ENCODE peak calls at places on chromosomes 12 and 14, in eight cellular contexts. One of them, this sample, is unnamed.

GRCh38 chr12:119804011-119804641 is 73.0 kb downstream of the CIT start:
- DNase-seq in SK-N-SH: peak; percentile 86
- DNase-seq in RWPE1: peak; percentile 75
- DNase-seq in GM12878: no peak
- DNase-seq in DND-41: no peak
- DNase-seq in choroid plexus epithelial cell: peak; percentile 54
- DNase-seq in OCI-LY7: no peak
- DNase-seq in fibroblast of mammary gland: peak; percentile 69
- DNase-seq in this sample: peak; percentile 6

GRCh38 chr12:12333407-12333831 is 16.6 kb downstream of the MANSC1 start:
- DNase-seq in SK-N-SH: no peak
- DNase-seq in RWPE1: no peak
- DNase-seq in GM12878: no peak
- DNase-seq in DND-41: peak; percentile 30
- DNase-seq in choroid plexus epithelial cell: peak; percentile 52
- DNase-seq in OCI-LY7: no peak
- DNase-seq in fibroblast of mammary gland: no peak
- DNase-seq in this sample: peak; percentile 60

GRCh38 chr14:46048127-46048526 is 603.5 kb downstream of the RPL10L start:
- DNase-seq in SK-N-SH: peak; percentile 1
- DNase-seq in RWPE1: peak; percentile 7
- DNase-seq in GM12878: peak; percentile 3
- DNase-seq in DND-41: no peak
- DNase-seq in choroid plexus epithelial cell: peak; percentile 20
- DNase-seq in OCI-LY7: peak; percentile 7
- DNase-seq in fibroblast of mammary gland: peak; percentile 46
- DNase-seq in this sample: peak; percentile 19

GRCh38 chr14:39272918-39273317 is 39.2 kb downstream of the MIA2 start:
- DNase-seq in SK-N-SH: no peak
- DNase-seq in RWPE1: no peak
- DNase-seq in GM12878: no peak
- DNase-seq in DND-41: no peak
- DNase-seq in choroid plexus epithelial cell: no peak
- DNase-seq in OCI-LY7: no peak
- DNase-seq in fibroblast of mammary gland: no peak
- DNase-seq in this sample: no peak

GRCh38 chr14:88422919-88423318 is 37.5 kb downstream of the SPATA7 start:
- DNase-seq in SK-N-SH: no peak
- DNase-seq in RWPE1: peak; percentile 56
- DNase-seq in GM12878: no peak
- DNase-seq in DND-41: no peak
- DNase-seq in choroid plexus epithelial cell: peak; percentile 37
- DNase-seq in OCI-LY7: no peak
- DNase-seq in fibroblast of mammary gland: peak; percentile 92
- DNase-seq in this sample: no peak

GRCh38 chr12:109462868-109463692 is 14.0 kb downstream of the KCTD10 start:
- DNase-seq in SK-N-SH: peak; percentile 51
- DNase-seq in RWPE1: peak; percentile 85
- DNase-seq in GM12878: no peak
- DNase-seq in DND-41: no peak
- DNase-seq in choroid plexus epithelial cell: peak; percentile 98
- DNase-seq in OCI-LY7: no peak
- DNase-seq in fibroblast of mammary gland: peak; percentile 97
- DNase-seq in this sample: peak; percentile 64

GRCh38 chr14:105760691-105761344 is 234.4 kb downstream of the TMEM121 start:
- DNase-seq in SK-N-SH: no peak
- DNase-seq in RWPE1: no peak
- DNase-seq in GM12878: no peak
- DNase-seq in DND-41: no peak
- DNase-seq in choroid plexus epithelial cell: no peak
- DNase-seq in OCI-LY7: no peak
- DNase-seq in fibroblast of mammary gland: no peak
- DNase-seq in this sample: peak; percentile 29

GRCh38 chr14:58216544-58216943 is 16.6 kb downstream of the ACTR10 start:
- DNase-seq in SK-N-SH: no peak
- DNase-seq in RWPE1: no peak
- DNase-seq in GM12878: no peak
- DNase-seq in DND-41: no peak
- DNase-seq in choroid plexus epithelial cell: peak; percentile 22
- DNase-seq in OCI-LY7: no peak
- DNase-seq in fibroblast of mammary gland: peak; percentile 12
- DNase-seq in this sample: no peak

GRCh38 chr14:96502621-96503251 is 554 bp downstream of the PAPOLA start:
- DNase-seq in SK-N-SH: peak; percentile 85
- DNase-seq in RWPE1: peak; percentile 49
- DNase-seq in GM12878: no peak
- DNase-seq in DND-41: no peak
- DNase-seq in choroid plexus epithelial cell: peak; percentile 44
- DNase-seq in OCI-LY7: peak; percentile 74
- DNase-seq in fibroblast of mammary gland: peak; percentile 31
- DNase-seq in this sample: peak; percentile 80

GRCh38 chr12:12338528-12339168 is 11.4 kb downstream of the MANSC1 start:
- DNase-seq in SK-N-SH: no peak
- DNase-seq in RWPE1: no peak
- DNase-seq in GM12878: no peak
- DNase-seq in DND-41: no peak
- DNase-seq in choroid plexus epithelial cell: peak; percentile 52
- DNase-seq in OCI-LY7: no peak
- DNase-seq in fibroblast of mammary gland: no peak
- DNase-seq in this sample: no peak

GRCh38 chr12:15910468-15910863 is 666 bp upstream of the DERA start:
- DNase-seq in SK-N-SH: no peak
- DNase-seq in RWPE1: no peak
- DNase-seq in GM12878: no peak
- DNase-seq in DND-41: no peak
- DNase-seq in choroid plexus epithelial cell: no peak
- DNase-seq in OCI-LY7: no peak
- DNase-seq in fibroblast of mammary gland: no peak
- DNase-seq in this sample: no peak

GRCh38 chr12:2284857-2285256 is 232.1 kb downstream of the CACNA1C start:
- DNase-seq in SK-N-SH: peak; percentile 86
- DNase-seq in RWPE1: peak; percentile 49
- DNase-seq in GM12878: no peak
- DNase-seq in DND-41: peak; percentile 48
- DNase-seq in choroid plexus epithelial cell: peak; percentile 82
- DNase-seq in OCI-LY7: peak; percentile 87
- DNase-seq in fibroblast of mammary gland: peak; percentile 82
- DNase-seq in this sample: peak; percentile 89

GRCh38 chr14:59688224-59689170 is 111.9 kb upstream of the CCDC175 start:
- DNase-seq in SK-N-SH: peak; percentile 38
- DNase-seq in RWPE1: peak; percentile 33
- DNase-seq in GM12878: no peak
- DNase-seq in DND-41: peak; percentile 57
- DNase-seq in choroid plexus epithelial cell: peak; percentile 89
- DNase-seq in OCI-LY7: peak; percentile 34
- DNase-seq in fibroblast of mammary gland: peak; percentile 61
- DNase-seq in this sample: no peak
- TF ChIP-seq CTCF in SK-N-SH: peak; percentile 63
- TF ChIP-seq CTCF in RWPE1: peak; percentile 48
- TF ChIP-seq CTCF in GM12878: peak; percentile 84
- TF ChIP-seq CTCF in DND-41: peak; percentile 86
- TF ChIP-seq CTCF in choroid plexus epithelial cell: peak; percentile 97
- TF ChIP-seq CTCF in OCI-LY7: peak; percentile 81
- TF ChIP-seq CTCF in fibroblast of mammary gland: peak; percentile 84
- TF ChIP-seq CTCF in this sample: peak; percentile 45

GRCh38 chr14:37590096-37590809 is 4.8 kb downstream of the FOXA1 start:
- DNase-seq in SK-N-SH: no peak
- DNase-seq in RWPE1: no peak
- DNase-seq in GM12878: no peak
- DNase-seq in DND-41: no peak
- DNase-seq in choroid plexus epithelial cell: no peak
- DNase-seq in OCI-LY7: no peak
- DNase-seq in fibroblast of mammary gland: no peak
- DNase-seq in this sample: no peak

GRCh38 chr14:37590810-37591139 is 4.3 kb downstream of the FOXA1 start:
- DNase-seq in SK-N-SH: no peak
- DNase-seq in RWPE1: no peak
- DNase-seq in GM12878: no peak
- DNase-seq in DND-41: no peak
- DNase-seq in choroid plexus epithelial cell: no peak
- DNase-seq in OCI-LY7: no peak
- DNase-seq in fibroblast of mammary gland: no peak
- DNase-seq in this sample: no peak

GRCh38 chr14:37592288-37593274 is 2.5 kb downstream of the FOXA1 start:
- DNase-seq in SK-N-SH: no peak
- DNase-seq in RWPE1: no peak
- DNase-seq in GM12878: no peak
- DNase-seq in DND-41: no peak
- DNase-seq in choroid plexus epithelial cell: no peak
- DNase-seq in OCI-LY7: no peak
- DNase-seq in fibroblast of mammary gland: no peak
- DNase-seq in this sample: peak; percentile 40

GRCh38 chr14:37591941-37592287 is 3.1 kb downstream of the FOXA1 start:
- DNase-seq in SK-N-SH: no peak
- DNase-seq in RWPE1: no peak
- DNase-seq in GM12878: no peak
- DNase-seq in DND-41: no peak
- DNase-seq in choroid plexus epithelial cell: no peak
- DNase-seq in OCI-LY7: no peak
- DNase-seq in fibroblast of mammary gland: no peak
- DNase-seq in this sample: peak; percentile 43

DNA sequence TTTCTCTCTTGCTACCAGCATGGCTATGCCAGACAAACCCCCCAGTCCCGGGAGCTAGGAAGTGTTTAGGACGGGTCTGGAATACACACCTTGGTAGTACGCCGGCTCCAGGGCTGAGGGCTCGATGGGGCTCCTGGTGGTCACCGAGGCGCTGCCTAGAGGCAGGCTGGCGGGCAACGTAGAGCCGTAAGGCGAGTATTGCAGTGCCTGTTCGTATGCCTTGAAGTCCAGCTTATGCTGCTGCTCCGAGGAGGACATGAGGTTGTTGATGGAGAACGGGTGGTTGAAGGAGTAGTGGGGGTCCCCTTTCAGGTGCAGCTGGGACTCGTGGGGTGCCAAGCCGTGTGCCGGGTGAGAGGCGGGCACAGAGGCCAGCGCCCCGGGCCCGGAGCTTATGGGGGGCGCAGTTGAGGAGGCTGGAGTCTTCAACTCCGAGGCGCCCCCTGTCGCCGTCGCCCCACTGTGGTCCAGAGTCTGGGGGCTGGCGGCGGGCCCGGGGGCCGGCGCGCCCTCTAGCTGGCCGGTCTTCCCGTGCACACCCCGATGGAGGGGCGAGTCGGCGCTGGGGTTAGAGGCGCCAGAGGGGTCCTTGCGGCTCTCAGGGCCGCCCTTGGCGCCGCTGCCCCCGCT is 3.6 kb downstream of the FOXA1 start:
- DNase-seq in SK-N-SH: no peak
- DNase-seq in RWPE1: no peak
- DNase-seq in GM12878: no peak
- DNase-seq in DND-41: no peak
- DNase-seq in choroid plexus epithelial cell: no peak
- DNase-seq in OCI-LY7: no peak
- DNase-seq in fibroblast of mammary gland: no peak
- DNase-seq in this sample: peak; percentile 76
- TF ChIP-seq CTCF in SK-N-SH: no peak
- TF ChIP-seq CTCF in RWPE1: no peak
- TF ChIP-seq CTCF in GM12878: no peak
- TF ChIP-seq CTCF in DND-41: no peak
- TF ChIP-seq CTCF in choroid plexus epithelial cell: no peak
- TF ChIP-seq CTCF in OCI-LY7: no peak
- TF ChIP-seq CTCF in fibroblast of mammary gland: no peak
- TF ChIP-seq CTCF in this sample: no peak

DNA sequence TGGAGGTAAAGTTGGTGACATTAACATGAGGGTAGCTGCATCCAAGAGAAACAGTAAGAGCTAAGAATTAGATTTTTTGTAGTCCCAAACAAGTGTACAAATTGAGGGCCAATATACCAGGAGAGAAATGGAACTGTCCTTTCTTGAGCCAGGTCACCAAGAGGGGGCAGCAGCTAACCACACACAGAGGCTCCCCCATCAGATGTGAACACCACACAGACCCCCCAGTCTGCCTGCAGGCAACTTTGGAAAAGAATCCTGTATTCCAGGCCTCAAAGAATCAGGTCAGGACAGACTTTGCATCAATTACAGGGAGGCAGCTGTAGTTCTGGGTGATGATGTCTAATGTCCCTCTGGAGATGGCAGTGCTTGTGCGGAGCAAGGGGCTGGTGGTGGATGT is 77.9 kb downstream of the SPTB start:
- DNase-seq in SK-N-SH: peak; percentile 78
- DNase-seq in RWPE1: no peak
- DNase-seq in GM12878: no peak
- DNase-seq in DND-41: peak; percentile 12
- DNase-seq in choroid plexus epithelial cell: peak; percentile 45
- DNase-seq in OCI-LY7: no peak
- DNase-seq in fibroblast of mammary gland: peak; percentile 25
- DNase-seq in this sample: no peak
- TF ChIP-seq CTCF in SK-N-SH: peak; percentile 75
- TF ChIP-seq CTCF in RWPE1: no peak
- TF ChIP-seq CTCF in GM12878: peak; percentile 35
- TF ChIP-seq CTCF in DND-41: peak; percentile 47
- TF ChIP-seq CTCF in choroid plexus epithelial cell: peak; percentile 72
- TF ChIP-seq CTCF in OCI-LY7: peak; percentile 70
- TF ChIP-seq CTCF in fibroblast of mammary gland: peak; percentile 49
- TF ChIP-seq CTCF in this sample: no peak

GRCh38 chr12:70722584-70723343 is 85.5 kb upstream of the PTPRB start:
- DNase-seq in SK-N-SH: peak; percentile 10
- DNase-seq in RWPE1: no peak
- DNase-seq in GM12878: no peak
- DNase-seq in DND-41: no peak
- DNase-seq in choroid plexus epithelial cell: peak; percentile 61
- DNase-seq in OCI-LY7: no peak
- DNase-seq in fibroblast of mammary gland: peak; percentile 14
- DNase-seq in this sample: no peak

GRCh38 chr12:70721216-70721615 is 84.0 kb upstream of the PTPRB start:
- DNase-seq in SK-N-SH: no peak
- DNase-seq in RWPE1: no peak
- DNase-seq in GM12878: no peak
- DNase-seq in DND-41: no peak
- DNase-seq in choroid plexus epithelial cell: no peak
- DNase-seq in OCI-LY7: no peak
- DNase-seq in fibroblast of mammary gland: no peak
- DNase-seq in this sample: no peak

GRCh38 chr12:70719672-70720420 is 82.6 kb upstream of the PTPRB start:
- DNase-seq in SK-N-SH: peak; percentile 48
- DNase-seq in RWPE1: peak; percentile 28
- DNase-seq in GM12878: no peak
- DNase-seq in DND-41: peak; percentile 39
- DNase-seq in choroid plexus epithelial cell: peak; percentile 68
- DNase-seq in OCI-LY7: peak; percentile 45
- DNase-seq in fibroblast of mammary gland: peak; percentile 31
- DNase-seq in this sample: peak; percentile 44

GRCh38 chr12:70721958-70722357 is 84.7 kb upstream of the PTPRB start:
- DNase-seq in SK-N-SH: no peak
- DNase-seq in RWPE1: no peak
- DNase-seq in GM12878: no peak
- DNase-seq in DND-41: no peak
- DNase-seq in choroid plexus epithelial cell: no peak
- DNase-seq in OCI-LY7: no peak
- DNase-seq in fibroblast of mammary gland: no peak
- DNase-seq in this sample: no peak

DNA sequence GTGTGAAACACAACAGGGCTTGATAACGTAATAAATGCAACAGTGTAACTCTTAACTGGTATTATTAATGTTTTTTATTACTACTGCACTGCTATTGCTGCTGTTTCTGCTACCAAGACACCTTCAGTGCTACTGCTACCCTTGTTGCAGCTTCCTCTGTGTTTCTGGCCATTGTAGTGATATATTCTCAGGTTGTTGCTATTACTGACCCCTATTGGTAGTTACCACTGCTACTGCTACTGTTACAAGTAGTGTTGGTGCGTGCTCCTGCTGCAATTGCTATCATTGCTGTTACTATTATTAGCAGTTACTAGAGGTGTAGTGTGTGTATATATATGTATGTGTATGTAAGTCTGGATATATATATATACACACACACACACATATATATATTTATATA is 87.2 kb upstream of the PTPRB start:
- DNase-seq in SK-N-SH: no peak
- DNase-seq in RWPE1: no peak
- DNase-seq in GM12878: no peak
- DNase-seq in DND-41: no peak
- DNase-seq in choroid plexus epithelial cell: peak; percentile 58
- DNase-seq in OCI-LY7: peak; percentile 19
- DNase-seq in fibroblast of mammary gland: peak; percentile 18
- DNase-seq in this sample: no peak
- TF ChIP-seq CTCF in SK-N-SH: peak; percentile 40
- TF ChIP-seq CTCF in RWPE1: no peak
- TF ChIP-seq CTCF in GM12878: peak; percentile 30
- TF ChIP-seq CTCF in DND-41: no peak
- TF ChIP-seq CTCF in choroid plexus epithelial cell: peak; percentile 57
- TF ChIP-seq CTCF in OCI-LY7: peak; percentile 66
- TF ChIP-seq CTCF in fibroblast of mammary gland: peak; percentile 44
- TF ChIP-seq CTCF in this sample: no peak

This sample was measured in mucosa of descending colon.